ENCODE peak calls at places on chromosomes 7 and 10, in six cellular contexts. H is HL-60, S is WERI-Rb-1, Y is GM23338, E is fibroblast of lung, A is tibial nerve. D is an unnamed sample.

GRCh38 chr7:158244873-158245723 is 342.5 kb downstream of the PTPRN2 start:
- DNase-seq in H (no peak), S (no peak), Y (no peak), E (no peak), A (no peak), D (no peak)

GRCh38 chr10:5861269-5862031 is 28.2 kb downstream of the ANKRD16 start:
- DNase-seq in H (no peak), S (no peak), Y (no peak), E (peak; percentile 79), A (no peak), D (peak; percentile 68)

GRCh38 chr7:70259497-70259896 is 661.2 kb downstream of the AUTS2 start:
- DNase-seq in H (no peak), S (no peak), Y (no peak), E (peak; percentile 4), A (peak; percentile 23), D (peak; percentile 8)

GRCh38 chr10:14507721-14508120 is 177.0 kb upstream of the FRMD4A start:
- DNase-seq in H (no peak), S (no peak), Y (no peak), E (no peak), A (no peak), D (no peak)

GRCh38 chr10:73585223-73585784 is 5.8 kb downstream of the USP54 start:
- DNase-seq in H (no peak), S (no peak), Y (no peak), E (peak; percentile 26), A (peak; percentile 16), D (peak; percentile 19)

GRCh38 chr10:110488124-110488681 is 9.5 kb upstream of the DUSP5 start:
- DNase-seq in H (no peak), S (no peak), Y (no peak), E (no peak), A (no peak), D (no peak)

GRCh38 chr10:44385726-44386438 is 985 bp upstream of the CXCL12 start:
- DNase-seq in H (no peak), S (no peak), Y (peak; percentile 43), E (no peak), A (no peak), D (no peak)

GRCh38 chr7:157112706-157113105 is 26.0 kb upstream of the UBE3C start:
- DNase-seq in H (no peak), S (no peak), Y (no peak), E (no peak), A (no peak), D (no peak)

GRCh38 chr7:47551550-47552121 is 30.3 kb downstream of the TNS3 start:
- DNase-seq in H (no peak), S (no peak), Y (no peak), E (peak; percentile 38), A (peak; percentile 48), D (no peak)

GRCh38 chr10:131831561-131831960 is 69.2 kb upstream of the PPP2R2D start:
- DNase-seq in H (no peak), S (no peak), Y (no peak), E (no peak), A (no peak), D (no peak)

GRCh38 chr7:25037325-25037724 is 57.3 kb upstream of the OSBPL3 start:
- DNase-seq in H (no peak), S (no peak), Y (no peak), E (no peak), A (no peak), D (no peak)

GRCh38 chr7:116715087-116715486 is 43.1 kb downstream of the MET start:
- DNase-seq in H (no peak), S (no peak), Y (no peak), E (peak; percentile 25), A (no peak), D (no peak)

GRCh38 chr7:94509264-94509878 is at the start of gene CASD1:
- DNase-seq in H (peak; percentile 56), S (peak; percentile 68), Y (peak; percentile 72), E (peak; percentile 26), A (peak; percentile 17), D (peak; percentile 21)

GRCh38 chr7:28573751-28574295 is 161.5 kb downstream of the CREB5 start:
- DNase-seq in H (no peak), S (no peak), Y (no peak), E (peak; percentile 8), A (no peak), D (peak; percentile 15)

GRCh38 chr7:150344299-150344698 is 2.9 kb upstream of the RARRES2 start:
- DNase-seq in H (no peak), S (no peak), Y (no peak), E (no peak), A (no peak), D (no peak)
- H3K27me3 ChIP-seq in H (peaks cover 7% of the 10 kb centered on the region), S (no peaks in the 10 kb centered on the region), Y (peaks cover 28% of the 10 kb centered on the region), E (peaks cover 33% of the 10 kb centered on the region), A (peaks cover 3% of the 10 kb centered on the region), D (peaks cover 25% of the 10 kb centered on the region)

DNA sequence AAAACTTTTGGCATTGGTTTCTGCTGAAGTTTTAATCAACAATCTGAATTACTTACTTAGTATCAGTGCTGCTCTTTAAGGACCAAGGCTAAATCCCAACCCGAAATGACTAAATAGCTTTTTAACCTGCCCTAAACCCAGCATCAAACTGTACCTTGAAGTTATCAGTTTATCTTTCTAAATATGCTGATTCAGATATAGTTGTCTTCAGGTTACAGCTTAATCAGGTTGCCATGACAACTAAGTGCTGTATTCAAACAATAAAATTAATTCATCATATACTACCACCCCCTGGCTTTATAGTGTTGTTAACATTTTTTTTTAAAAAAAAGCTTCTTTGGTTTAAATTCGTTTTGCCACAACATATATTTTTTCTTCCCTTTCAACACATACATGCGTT is 239.6 kb downstream of the TWIST1 start:
- DNase-seq in H (no peak), S (no peak), Y (no peak), E (no peak), A (no peak), D (no peak)
- H3K27me3 ChIP-seq in H (no peaks in the 10 kb centered on the region), S (no peaks in the 10 kb centered on the region), Y (no peaks in the 10 kb centered on the region), E (no peaks in the 10 kb centered on the region), A (no peaks in the 10 kb centered on the region), D (no peaks in the 10 kb centered on the region)

GRCh38 chr7:111796671-111797070 is 234.4 kb upstream of the IMMP2L start:
- DNase-seq in H (peak; percentile 3), S (no peak), Y (peak; percentile 28), E (peak; percentile 34), A (no peak), D (peak; percentile 11)

GRCh38 chr7:111802194-111802785 is 240.0 kb upstream of the IMMP2L start:
- DNase-seq in H (no peak), S (no peak), Y (no peak), E (no peak), A (no peak), D (peak; percentile 14)

GRCh38 chr7:111806232-111806631 is 243.9 kb upstream of the IMMP2L start:
- DNase-seq in H (no peak), S (no peak), Y (no peak), E (no peak), A (no peak), D (peak; percentile 54)

GRCh38 chr7:111803015-111803758 is 240.9 kb upstream of the IMMP2L start:
- DNase-seq in H (no peak), S (no peak), Y (no peak), E (no peak), A (no peak), D (peak; percentile 52)

GRCh38 chr7:111801277-111801676 is 239.0 kb upstream of the IMMP2L start:
- DNase-seq in H (no peak), S (no peak), Y (no peak), E (no peak), A (no peak), D (no peak)
- H3K27me3 ChIP-seq in H (no peaks in the 10 kb centered on the region), S (no peaks in the 10 kb centered on the region), Y (no peaks in the 10 kb centered on the region), E (no peaks in the 10 kb centered on the region), A (no peaks in the 10 kb centered on the region), D (no peaks in the 10 kb centered on the region)

DNA sequence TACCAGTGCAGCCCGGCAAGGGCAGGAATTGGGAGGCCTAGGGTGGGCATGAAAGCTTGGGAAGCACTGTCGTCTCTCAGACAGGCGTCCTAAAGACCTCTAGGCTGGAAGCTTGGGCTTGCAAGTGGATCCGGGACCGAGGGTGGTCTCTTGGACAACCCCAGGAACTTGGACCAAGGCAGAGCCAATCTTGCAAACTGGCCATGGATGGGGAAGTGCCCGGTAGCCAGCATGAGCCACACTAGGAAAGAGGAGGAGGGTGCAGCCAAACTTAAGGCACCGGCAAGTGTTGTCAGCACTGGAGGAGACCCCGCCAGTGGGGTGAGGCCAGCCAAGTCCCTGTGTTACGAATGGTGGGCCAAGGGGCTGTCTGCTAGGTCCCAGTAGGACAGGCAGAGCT is 8.5 kb downstream of the LRIT2 start:
- DNase-seq in H (no peak), S (no peak), Y (no peak), E (no peak), A (no peak), D (no peak)
- H3K27me3 ChIP-seq in H (no peaks in the 10 kb centered on the region), S (no peaks in the 10 kb centered on the region), Y (no peaks in the 10 kb centered on the region), E (no peaks in the 10 kb centered on the region), A (no peaks in the 10 kb centered on the region), D (peaks cover 42% of the 10 kb centered on the region)

D was measured in adipocyte.